ENCODE peak calls at places on chromosomes 3 and 15, in seven cellular contexts. J, L, Z, A, K, X and B are unnamed samples. For H3K27me3, the result is how much of the 10 kb centered on the place peaks cover.

GRCh38 chr3:158539414-158540014 is 31.5 kb upstream of the MLF1 start:
- DNase-seq in J (peak), L (no peak), Z (peak), A (peak), K (no peak), X (peak), B (no peak)

GRCh38 chr3:45807133-45807532 is 10.8 kb upstream of the SLC6A20 start:
- DNase-seq in J (no peak), L (no peak), Z (no peak), A (no peak), K (no peak), X (no peak), B (no peak)

GRCh38 chr3:4290272-4290893 is 12.8 kb upstream of the SETMAR start:
- DNase-seq in J (peak), L (no peak), Z (peak), A (no peak), K (no peak), X (peak), B (no peak)

GRCh38 chr3:154981201-154981600 is 98.9 kb upstream of the MME start:
- DNase-seq in J (no peak), L (no peak), Z (no peak), A (no peak), K (no peak), X (no peak), B (no peak)

GRCh38 chr3:63132456-63133250 is 145.5 kb upstream of the SYNPR start:
- DNase-seq in J (no peak), L (no peak), Z (no peak), A (no peak), K (no peak), X (no peak), B (no peak)

GRCh38 chr15:90642464-90643300 is 74.5 kb upstream of the BLM start:
- DNase-seq in J (no peak), L (no peak), Z (no peak), A (no peak), K (no peak), X (no peak), B (no peak)

GRCh38 chr3:31356941-31357340 is 175.8 kb upstream of the STT3B start:
- DNase-seq in J (peak), L (peak), Z (peak), A (no peak), K (no peak), X (no peak), B (no peak)

GRCh38 chr3:20739814-20740213 is 553.8 kb upstream of the SGO1 start:
- DNase-seq in J (no peak), L (no peak), Z (no peak), A (no peak), K (no peak), X (no peak), B (no peak)

GRCh38 chr3:163971861-163972260 is 1106.4 kb downstream of the SI start:
- DNase-seq in J (no peak), L (no peak), Z (no peak), A (no peak), K (no peak), X (no peak), B (no peak)

GRCh38 chr15:48427960-48428547 is 96.8 kb downstream of the DUT start:
- DNase-seq in J (no peak), L (no peak), Z (no peak), A (no peak), K (no peak), X (no peak), B (no peak)

GRCh38 chr15:33618300-33618699 is 307.5 kb downstream of the RYR3 start:
- DNase-seq in J (no peak), L (no peak), Z (no peak), A (no peak), K (no peak), X (no peak), B (no peak)

GRCh38 chr15:90814193-90814811 is 54.1 kb upstream of the FURIN start:
- DNase-seq in J (peak), L (no peak), Z (peak), A (no peak), K (no peak), X (no peak), B (no peak)

GRCh38 chr3:30007668-30008067 is 598.7 kb upstream of the TGFBR2 start:
- DNase-seq in J (no peak), L (no peak), Z (no peak), A (no peak), K (no peak), X (no peak), B (no peak)

GRCh38 chr15:41115652-41116115 is 396 bp downstream of the INO80 start:
- DNase-seq in J (peak), L (peak), Z (peak), A (no peak), K (peak), X (peak), B (peak)

GRCh38 chr3:13244695-13245449 is 171.6 kb upstream of the IQSEC1 start:
- DNase-seq in J (no peak), L (no peak), Z (no peak), A (no peak), K (no peak), X (no peak), B (no peak)

GRCh38 chr3:126019683-126020082 is 50.7 kb downstream of the ROPN1B start:
- DNase-seq in J (no peak), L (no peak), Z (no peak), A (no peak), K (no peak), X (no peak), B (no peak)

GRCh38 chr3:168863561-168863960 is 767.8 kb upstream of the GOLIM4 start:
- DNase-seq in J (no peak), L (no peak), Z (no peak), A (no peak), K (no peak), X (no peak), B (no peak)

GRCh38 chr3:32616267-32616962 is 45.8 kb upstream of the DYNC1LI1 start:
- DNase-seq in J (no peak), L (no peak), Z (no peak), A (no peak), K (no peak), X (no peak), B (no peak)

GRCh38 chr3:127710473-127710941 is 37.8 kb downstream of the ABTB1 start:
- DNase-seq in J (no peak), L (peak), Z (no peak), A (peak), K (peak), X (peak), B (no peak)

GRCh38 chr3:73409405-73409804 is 215.3 kb downstream of the PDZRN3 start:
- DNase-seq in J (no peak), L (no peak), Z (no peak), A (no peak), K (no peak), X (no peak), B (no peak)

GRCh38 chr15:60651734-60652141 is 172.8 kb upstream of the ICE2 start:
- DNase-seq in J (no peak), L (no peak), Z (no peak), A (no peak), K (no peak), X (no peak), B (no peak)

GRCh38 chr3:176953106-176954080 is 243.9 kb downstream of the TBL1XR1 start:
- DNase-seq in J (peak), L (peak), Z (peak), A (peak), K (peak), X (peak), B (peak)

GRCh38 chr3:103873024-103873423 is 1438.2 kb downstream of the ZPLD1 start:
- DNase-seq in J (no peak), L (no peak), Z (no peak), A (no peak), K (no peak), X (no peak), B (no peak)

GRCh38 chr3:148924572-148924971 is 59.5 kb downstream of the CPA3 start:
- DNase-seq in J (no peak), L (no peak), Z (no peak), A (no peak), K (no peak), X (no peak), B (no peak)

GRCh38 chr15:43493687-43494472 is 924 bp upstream of the TP53BP1 start:
- DNase-seq in J (no peak), L (no peak), Z (no peak), A (no peak), K (no peak), X (no peak), B (no peak)

GRCh38 chr3:53238051-53238850 is 17.6 kb downstream of the TKT start:
- DNase-seq in J (peak), L (peak), Z (peak), A (no peak), K (no peak), X (peak), B (peak)

GRCh38 chr15:96392380-96393208 is 62.1 kb downstream of the NR2F2 start:
- DNase-seq in J (no peak), L (no peak), Z (no peak), A (no peak), K (no peak), X (no peak), B (no peak)

GRCh38 chr3:10192953-10193691 is 28.4 kb downstream of the IRAK2 start:
- DNase-seq in J (peak), L (no peak), Z (peak), A (no peak), K (peak), X (peak), B (no peak)

GRCh38 chr15:75170711-75171341 is 30.9 kb upstream of the C15orf39 start:
- DNase-seq in J (peak), L (no peak), Z (peak), A (no peak), K (no peak), X (no peak), B (no peak)

GRCh38 chr3:18080198-18080689 is 337.8 kb upstream of the TBC1D5 start:
- DNase-seq in J (no peak), L (no peak), Z (no peak), A (no peak), K (no peak), X (no peak), B (no peak)

GRCh38 chr3:53554559-53555511 is 60.4 kb downstream of the CACNA1D start:
- DNase-seq in J (peak), L (no peak), Z (no peak), A (no peak), K (no peak), X (no peak), B (no peak)

GRCh38 chr3:16372362-16373269 is 107.6 kb downstream of the OXNAD1 start:
- DNase-seq in J (no peak), L (no peak), Z (peak), A (no peak), K (peak), X (no peak), B (no peak)

GRCh38 chr3:171825222-171825828 is 15.0 kb upstream of the PLD1 start:
- DNase-seq in J (no peak), L (no peak), Z (no peak), A (no peak), K (peak), X (no peak), B (no peak)

GRCh38 chr3:22939349-22939748 is 263.8 kb upstream of the UBE2E2 start:
- DNase-seq in J (no peak), L (no peak), Z (no peak), A (no peak), K (no peak), X (no peak), B (no peak)

GRCh38 chr3:72050048-72050632 is 265.2 kb upstream of the PROK2 start:
- DNase-seq in J (no peak), L (no peak), Z (no peak), A (no peak), K (no peak), X (no peak), B (no peak)

GRCh38 chr15:60086676-60087446 is 82.8 kb downstream of the FOXB1 start:
- DNase-seq in J (no peak), L (no peak), Z (no peak), A (no peak), K (no peak), X (no peak), B (no peak)

GRCh38 chr3:175346573-175347356 is 487.6 kb downstream of the NAALADL2 start:
- DNase-seq in J (peak), L (peak), Z (peak), A (peak), K (peak), X (peak), B (peak)

GRCh38 chr3:113111308-113111707 is 100.0 kb upstream of the BOC start:
- DNase-seq in J (no peak), L (no peak), Z (no peak), A (no peak), K (no peak), X (no peak), B (no peak)

GRCh38 chr3:67522081-67522480 is 132.3 kb downstream of the SUCLG2 start:
- DNase-seq in J (no peak), L (no peak), Z (no peak), A (no peak), K (no peak), X (no peak), B (no peak)
- H3K27me3 ChIP-seq in J (under half), L (under half), Z (under half), A (under half), K (under half), X (under half), B (under half)

DNA sequence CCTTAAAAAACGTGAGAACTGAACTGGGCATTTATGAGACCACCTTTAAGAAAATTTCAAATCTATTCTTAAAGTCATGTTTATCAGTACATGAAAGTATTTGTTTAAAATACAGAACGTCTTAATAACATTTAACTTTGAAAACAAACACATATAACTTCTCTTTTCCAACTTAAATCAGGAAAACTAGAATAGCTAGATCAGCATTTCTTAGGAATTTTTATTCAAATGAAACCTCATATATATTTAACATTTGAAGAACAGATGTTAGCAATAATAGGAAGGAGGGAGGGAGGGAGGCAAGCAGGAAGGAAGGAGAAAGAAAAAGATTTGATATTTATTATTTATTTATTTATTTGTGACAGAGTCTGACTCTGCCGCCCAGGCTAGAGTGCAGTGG is 120.2 kb downstream of the NR1I2 start:
- DNase-seq in J (no peak), L (no peak), Z (no peak), A (no peak), K (no peak), X (no peak), B (no peak)
- TF ChIP-seq POLR2A in J (no peak), L (no peak), Z (no peak), A (no peak), K (no peak), X (no peak), B (no peak)

DNA sequence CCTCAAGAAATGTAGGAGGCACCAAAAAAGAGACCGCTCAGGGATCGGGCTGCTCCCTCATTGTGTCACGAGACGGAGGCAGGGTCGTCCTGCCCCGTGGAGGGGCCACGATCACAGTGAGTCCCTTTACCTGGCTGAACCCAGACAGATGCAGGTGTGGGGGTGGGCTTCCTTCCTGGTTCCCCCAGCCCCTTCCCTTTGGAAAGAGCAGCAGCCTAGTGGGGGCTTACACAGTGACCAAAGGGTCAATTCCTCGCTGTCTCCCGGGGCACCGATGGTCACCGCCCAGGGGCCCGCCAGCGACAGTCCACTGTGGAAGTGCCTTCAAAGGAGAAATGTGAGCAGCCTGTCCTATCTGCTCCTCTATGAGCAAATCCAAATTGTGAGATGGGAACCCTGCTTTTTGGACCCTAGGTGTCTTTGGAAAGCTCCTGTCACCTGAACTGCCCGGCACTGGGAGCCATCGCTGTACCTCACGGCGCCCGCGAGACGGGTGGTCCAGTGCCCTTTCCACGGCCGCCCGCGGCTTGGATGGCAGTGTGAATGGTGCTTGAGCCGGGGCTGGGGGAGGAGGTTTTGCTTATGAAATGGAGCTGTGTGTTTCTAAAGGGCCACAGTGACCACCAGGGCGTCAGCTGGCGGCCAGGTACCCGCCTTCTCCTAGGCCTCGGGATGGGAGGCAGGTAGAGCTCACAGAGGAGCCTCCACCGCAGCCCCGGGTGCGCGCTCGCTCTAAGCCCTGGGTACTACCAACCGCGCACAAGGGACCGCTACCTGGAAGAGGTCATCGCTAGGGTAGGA is 155.7 kb downstream of the KLF13 start:
- DNase-seq in J (no peak), L (no peak), Z (no peak), A (no peak), K (peak), X (no peak), B (no peak)
- H3K27me3 ChIP-seq in J (under half), L (under half), Z (under half), A (under half), K (under half), X (under half), B (under half)

DNA sequence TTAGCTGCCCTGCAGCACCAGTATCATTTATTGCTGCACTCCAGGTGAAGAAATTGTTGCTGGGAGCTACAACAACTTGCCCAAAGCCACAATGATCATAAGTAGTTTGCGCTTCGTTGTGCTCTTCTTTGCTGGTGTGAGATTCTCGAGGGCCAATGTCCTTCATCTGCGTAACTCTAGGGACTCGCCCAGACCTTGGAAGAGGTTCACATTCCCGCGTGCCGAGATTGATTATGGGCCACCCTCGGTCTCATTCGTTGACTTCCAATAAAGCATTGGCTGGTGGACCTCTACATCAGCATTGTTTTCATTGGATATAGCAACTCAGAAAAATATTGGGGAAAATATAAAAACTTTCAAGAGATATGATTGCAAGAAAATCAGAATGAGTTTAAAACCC is 424 bp upstream of the PHLDB2 start:
- DNase-seq in J (no peak), L (no peak), Z (no peak), A (no peak), K (no peak), X (no peak), B (no peak)
- TF ChIP-seq POLR2A in J (no peak), L (no peak), Z (no peak), A (no peak), K (no peak), X (no peak), B (no peak)

GRCh38 chr3:184382326-184383032 is 2.6 kb downstream of the CHRD start:
- DNase-seq in J (no peak), L (no peak), Z (no peak), A (no peak), K (no peak), X (no peak), B (no peak)
- H3K27me3 ChIP-seq in J (under half), L (under half), Z (under half), A (under half), K (under half), X (under half), B (under half)

GRCh38 chr15:99055555-99056134 is 48.1 kb upstream of the PGPEP1L start:
- DNase-seq in J (no peak), L (no peak), Z (no peak), A (no peak), K (no peak), X (no peak), B (no peak)

GRCh38 chr15:99058421-99058870 is 46.4 kb upstream of the SYNM start:
- DNase-seq in J (peak), L (no peak), Z (peak), A (peak), K (peak), X (no peak), B (no peak)

GRCh38 chr15:99057020-99057419 is 47.9 kb upstream of the SYNM start:
- DNase-seq in J (no peak), L (no peak), Z (no peak), A (no peak), K (no peak), X (no peak), B (no peak)

GRCh38 chr15:99059010-99059981 is 45.6 kb upstream of the SYNM start:
- DNase-seq in J (peak), L (peak), Z (peak), A (peak), K (peak), X (peak), B (peak)

DNA sequence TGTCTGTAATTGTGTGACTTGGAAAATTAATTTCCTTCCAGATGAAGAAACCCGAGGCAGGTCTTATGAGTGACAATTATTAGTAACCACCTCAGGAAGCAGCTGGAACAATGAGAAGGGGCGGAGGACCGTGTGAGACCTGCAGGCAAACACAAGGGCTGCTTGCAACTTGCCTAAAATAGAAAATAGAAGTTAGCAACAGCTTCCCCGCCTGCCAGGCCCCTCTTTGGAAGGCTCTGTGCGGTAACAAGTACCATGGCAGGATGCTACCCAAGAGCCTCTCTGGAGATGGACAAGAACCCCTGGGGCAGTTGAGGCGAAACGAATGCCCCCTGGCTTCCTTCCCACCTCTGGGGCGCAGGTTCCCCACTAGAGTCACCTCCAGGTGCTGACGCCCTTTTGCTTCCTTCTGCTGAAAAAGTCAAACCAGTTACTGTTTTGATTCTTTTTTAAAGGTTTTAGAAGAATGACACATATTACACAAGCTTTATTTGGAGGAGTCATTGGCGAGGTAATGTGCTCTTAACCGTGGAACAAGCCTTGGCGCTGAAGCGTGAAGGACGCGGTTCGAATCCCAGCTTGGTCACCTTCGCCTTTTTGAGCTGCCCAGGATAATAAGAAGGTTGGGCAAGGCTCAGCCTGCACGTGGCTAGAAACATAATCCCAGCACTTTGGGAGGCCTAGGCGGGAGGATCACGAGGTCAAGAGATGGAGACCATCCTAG is 47.0 kb upstream of the SYNM start:
- DNase-seq in J (no peak), L (peak), Z (peak), A (peak), K (peak), X (no peak), B (no peak)
- TF ChIP-seq POLR2A in J (no peak), L (no peak), Z (no peak), A (no peak), K (no peak), X (no peak), B (no peak)

GRCh38 chr15:26854435-26854834 is 12.4 kb upstream of the GABRA5 start:
- DNase-seq in J (no peak), L (no peak), Z (no peak), A (no peak), K (no peak), X (no peak), B (no peak)
- H3K27me3 ChIP-seq in J (under half), L (under half), Z (under half), A (under half), K (under half), X (under half), B (under half)

DNA sequence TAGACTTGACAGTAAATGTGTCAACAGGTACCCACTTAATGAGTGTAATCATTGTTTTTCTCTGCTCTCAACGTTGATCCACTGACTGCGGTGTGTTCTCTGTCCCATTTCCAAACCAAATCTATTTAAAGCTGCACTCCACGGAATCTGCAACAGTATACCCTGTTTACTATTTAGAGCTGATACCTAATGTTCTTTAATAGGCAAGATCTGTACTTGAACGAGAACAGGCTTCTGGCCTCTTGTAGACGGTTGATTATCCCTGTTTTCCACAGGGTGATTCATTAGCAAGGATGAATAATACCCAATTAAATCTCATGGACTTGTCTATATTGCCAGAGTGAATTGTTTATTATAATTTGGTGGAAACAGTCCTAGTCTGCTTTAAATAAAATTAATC is 189.9 kb downstream of the LPP start:
- DNase-seq in J (no peak), L (no peak), Z (no peak), A (no peak), K (no peak), X (no peak), B (no peak)
- TF ChIP-seq POLR2A in J (no peak), L (no peak), Z (no peak), A (no peak), K (no peak), X (no peak), B (no peak)